ENCODE peak calls at places on chromosomes 5 and 9, in ten cellular contexts. I is astrocyte of the spinal cord; G is A549; P is activated CD4-positive, alpha-beta T cell treated with anti-CD3 and anti-CD28 coated beads for 24 hours; X is NCI-H1694; B is NCI-H2029; D is endothelial cell; Y is neural progenitor cell; J is mesendoderm; A is SK-MEL-5. C is an unnamed sample.

GRCh38 chr5:98110270-98110669 is 663.2 kb upstream of the RGMB start:
- DNase-seq in I (peak), G (no peak), P (no peak), X (no peak), B (no peak), D (no peak), Y (no peak), J (no peak), A (no peak), C (no peak)

GRCh38 chr9:89532478-89532877 is 34.6 kb upstream of the SEMA4D start:
- DNase-seq in I (no peak), G (no peak), P (no peak), X (no peak), B (peak), D (no peak), Y (no peak), J (no peak), A (peak), C (no peak)

GRCh38 chr9:75866273-75866871 is 24.1 kb upstream of the PCSK5 start:
- DNase-seq in I (peak), G (no peak), P (peak), X (peak), B (peak), D (peak), Y (peak), J (peak), A (peak), C (no peak)

GRCh38 chr9:18438300-18438925 is 35.5 kb upstream of the ADAMTSL1 start:
- DNase-seq in I (peak), G (no peak), P (no peak), X (no peak), B (no peak), D (peak), Y (peak), J (peak), A (no peak), C (no peak)

GRCh38 chr9:748861-749497 is 92.5 kb upstream of the DMRT1 start:
- DNase-seq in I (no peak), G (no peak), P (no peak), X (no peak), B (no peak), D (no peak), Y (no peak), J (no peak), A (no peak), C (no peak)

GRCh38 chr5:84862132-84862531 is 477.5 kb upstream of the EDIL3 start:
- DNase-seq in I (no peak), G (no peak), P (no peak), X (no peak), B (no peak), D (no peak), Y (no peak), J (no peak), A (no peak), C (no peak)

GRCh38 chr5:88653471-88653870 is 229.5 kb downstream of the MEF2C start:
- DNase-seq in I (no peak), G (no peak), P (no peak), X (no peak), B (no peak), D (no peak), Y (no peak), J (no peak), A (no peak), C (no peak)

GRCh38 chr9:135163023-135163780 is 75.7 kb downstream of the OLFM1 start:
- DNase-seq in I (no peak), G (no peak), P (no peak), X (no peak), B (no peak), D (no peak), Y (no peak), J (no peak), A (no peak), C (no peak)

GRCh38 chr5:93581738-93582414 is 857 bp upstream of the NR2F1-AS1 start:
- DNase-seq in I (peak), G (no peak), P (no peak), X (peak), B (peak), D (no peak), Y (peak), J (peak), A (peak), C (no peak)

GRCh38 chr5:38151878-38152277 is 106.5 kb upstream of the EGFLAM start:
- DNase-seq in I (no peak), G (no peak), P (no peak), X (no peak), B (no peak), D (no peak), Y (no peak), J (no peak), A (peak), C (no peak)

GRCh38 chr9:119961774-119962408 is 592.7 kb upstream of the BRINP1 start:
- DNase-seq in I (peak), G (peak), P (no peak), X (no peak), B (no peak), D (peak), Y (peak), J (peak), A (peak), C (no peak)

GRCh38 chr9:118829334-118829733 is 539.9 kb downstream of the BRINP1 start:
- DNase-seq in I (no peak), G (no peak), P (no peak), X (no peak), B (no peak), D (no peak), Y (peak), J (peak), A (peak), C (no peak)

GRCh38 chr5:24777392-24777791 is 132.6 kb upstream of the CDH10 start:
- DNase-seq in I (no peak), G (no peak), P (no peak), X (no peak), B (no peak), D (no peak), Y (no peak), J (no peak), A (no peak), C (no peak)

GRCh38 chr5:36734422-36734821 is 128.0 kb downstream of the SLC1A3 start:
- DNase-seq in I (peak), G (no peak), P (no peak), X (no peak), B (no peak), D (no peak), Y (peak), J (peak), A (peak), C (no peak)

GRCh38 chr5:40904205-40904993 is 4.9 kb upstream of the C7 start:
- DNase-seq in I (peak), G (peak), P (peak), X (peak), B (peak), D (peak), Y (peak), J (peak), A (peak), C (no peak)

GRCh38 chr9:129597355-129598088 is 23.4 kb downstream of the C9orf50 start:
- DNase-seq in I (peak), G (peak), P (no peak), X (no peak), B (no peak), D (peak), Y (peak), J (peak), A (no peak), C (no peak)

C was measured in T follicular helper cell.